ENCODE peak calls at places on chromosomes 12 and 14, in six cellular contexts. F is stomach; H is tibial artery; L is CD4-positive, CD25-positive, alpha-beta regulatory T cell; W is hepatocyte; A is Caco-2. M is an unnamed sample. For H3K4me1, the result is how much of the 10 kb centered on the place peaks cover.

GRCh38 chr12:25797335-25797863 is 161.1 kb upstream of the RASSF8 start:
- DNase-seq in F (no peak), H (no peak), L (no peak), W (no peak), A (no peak), M (no peak)

GRCh38 chr14:26887842-26888241 is 290.0 kb upstream of the NOVA1 start:
- DNase-seq in F (no peak), H (peak), L (no peak), W (no peak), A (no peak), M (no peak)

GRCh38 chr14:103696466-103697071 is 18.7 kb downstream of the XRCC3 start:
- DNase-seq in F (no peak), H (no peak), L (no peak), W (no peak), A (no peak), M (peak)

GRCh38 chr12:14454098-14454907 is 88.8 kb downstream of the ATF7IP start:
- DNase-seq in F (no peak), H (no peak), L (peak), W (peak), A (peak), M (no peak)

GRCh38 chr12:54004063-54004840 is 4.3 kb downstream of the HOXC9 start:
- DNase-seq in F (no peak), H (no peak), L (no peak), W (no peak), A (no peak), M (no peak)

GRCh38 chr12:88529531-88530488 is 50.5 kb downstream of the KITLG start:
- DNase-seq in F (no peak), H (no peak), L (no peak), W (no peak), A (no peak), M (no peak)

GRCh38 chr14:60356921-60357550 is 108.0 kb downstream of the PPM1A start:
- DNase-seq in F (no peak), H (no peak), L (no peak), W (no peak), A (no peak), M (no peak)

GRCh38 chr12:116820077-116820656 is 61.1 kb downstream of the HRK start:
- DNase-seq in F (no peak), H (no peak), L (no peak), W (no peak), A (no peak), M (no peak)

GRCh38 chr14:99247091-99247729 is 24.8 kb downstream of the BCL11B start:
- DNase-seq in F (no peak), H (no peak), L (no peak), W (no peak), A (no peak), M (no peak)

GRCh38 chr12:89134213-89134770 is 218.0 kb downstream of the DUSP6 start:
- DNase-seq in F (peak), H (no peak), L (no peak), W (no peak), A (no peak), M (no peak)

GRCh38 chr14:31950760-31951637 is 126.1 kb upstream of the ARHGAP5 start:
- DNase-seq in F (peak), H (peak), L (no peak), W (peak), A (no peak), M (no peak)

GRCh38 chr12:66620026-66620425 is 58.9 kb downstream of the GRIP1 start:
- DNase-seq in F (no peak), H (no peak), L (no peak), W (no peak), A (no peak), M (no peak)

GRCh38 chr12:126353604-126354003 is 1288.4 kb downstream of the AACS start:
- DNase-seq in F (no peak), H (no peak), L (no peak), W (no peak), A (no peak), M (no peak)

GRCh38 chr14:71119832-71120231 is 212.6 kb downstream of the PCNX1 start:
- DNase-seq in F (no peak), H (no peak), L (no peak), W (no peak), A (no peak), M (no peak)

GRCh38 chr14:99183716-99184115 is 88.3 kb downstream of the BCL11B start:
- DNase-seq in F (no peak), H (no peak), L (no peak), W (no peak), A (no peak), M (no peak)

GRCh38 chr14:99941211-99941610 is 124.0 kb upstream of the EVL start:
- DNase-seq in F (no peak), H (no peak), L (no peak), W (no peak), A (no peak), M (no peak)

GRCh38 chr14:99632410-99633035 is 12.4 kb upstream of the HHIPL1 start:
- DNase-seq in F (no peak), H (no peak), L (no peak), W (no peak), A (no peak), M (no peak)

GRCh38 chr12:78146365-78146772 is 315.7 kb downstream of the NAV3 start:
- DNase-seq in F (no peak), H (no peak), L (peak), W (peak), A (no peak), M (no peak)

GRCh38 chr12:126768517-126768916 is 1498.5 kb upstream of the TMEM132C start:
- DNase-seq in F (no peak), H (no peak), L (peak), W (no peak), A (no peak), M (no peak)

GRCh38 chr12:2248901-2249381 is 196.2 kb downstream of the CACNA1C start:
- DNase-seq in F (no peak), H (no peak), L (no peak), W (no peak), A (no peak), M (no peak)

GRCh38 chr12:58537278-58537677 is 383.0 kb downstream of the LRIG3 start:
- DNase-seq in F (no peak), H (no peak), L (no peak), W (no peak), A (peak), M (no peak)

GRCh38 chr12:89350661-89351488 is 1.4 kb downstream of the DUSP6 start:
- DNase-seq in F (no peak), H (no peak), L (peak), W (peak), A (peak), M (no peak)

GRCh38 chr12:132886529-132887477 is 602 bp downstream of the CHFR start:
- DNase-seq in F (peak), H (no peak), L (no peak), W (peak), A (peak), M (peak)

GRCh38 chr12:10406725-10407124 is 2.8 kb downstream of the KLRC4 start:
- DNase-seq in F (no peak), H (peak), L (no peak), W (no peak), A (no peak), M (peak)

GRCh38 chr12:115264605-115265004 is 580.6 kb upstream of the TBX3 start:
- DNase-seq in F (no peak), H (no peak), L (no peak), W (no peak), A (no peak), M (no peak)

GRCh38 chr14:95227279-95227860 is 70.0 kb upstream of the DICER1 start:
- DNase-seq in F (peak), H (no peak), L (no peak), W (peak), A (no peak), M (no peak)

GRCh38 chr12:110270125-110270962 is 10.7 kb upstream of the ATP2A2 start:
- DNase-seq in F (peak), H (no peak), L (no peak), W (peak), A (no peak), M (no peak)

GRCh38 chr14:92866181-92866752 is 56.7 kb upstream of the CHGA start:
- DNase-seq in F (no peak), H (no peak), L (no peak), W (no peak), A (no peak), M (no peak)

GRCh38 chr12:97944576-97944975 is 482.0 kb downstream of the RMST start:
- DNase-seq in F (no peak), H (no peak), L (no peak), W (no peak), A (no peak), M (no peak)

GRCh38 chr12:79983492-79983891 is 48.6 kb upstream of the PPP1R12A start:
- DNase-seq in F (no peak), H (no peak), L (no peak), W (no peak), A (no peak), M (no peak)

GRCh38 chr14:100547633-100548294 is 39.5 kb downstream of the BEGAIN start:
- DNase-seq in F (peak), H (peak), L (no peak), W (no peak), A (no peak), M (no peak)

GRCh38 chr14:31884776-31885379 is 192.2 kb upstream of the ARHGAP5 start:
- DNase-seq in F (no peak), H (no peak), L (no peak), W (no peak), A (no peak), M (no peak)

GRCh38 chr14:99538275-99538674 is 57.1 kb downstream of the CCNK start:
- DNase-seq in F (no peak), H (no peak), L (no peak), W (no peak), A (peak), M (no peak)

GRCh38 chr12:93019240-93019910 is 90.3 kb upstream of the EEA1 start:
- DNase-seq in F (no peak), H (no peak), L (no peak), W (no peak), A (no peak), M (no peak)

GRCh38 chr12:93019911-93020224 is 90.8 kb upstream of the EEA1 start:
- DNase-seq in F (peak), H (no peak), L (no peak), W (peak), A (no peak), M (no peak)

GRCh38 chr12:93016752-93017350 is 87.8 kb upstream of the EEA1 start:
- DNase-seq in F (no peak), H (no peak), L (no peak), W (no peak), A (no peak), M (no peak)

GRCh38 chr12:93020225-93020997 is 91.3 kb upstream of the EEA1 start:
- DNase-seq in F (peak), H (no peak), L (no peak), W (peak), A (peak), M (no peak)

GRCh38 chr12:93018610-93019009 is 89.5 kb upstream of the EEA1 start:
- DNase-seq in F (no peak), H (no peak), L (no peak), W (no peak), A (no peak), M (no peak)
- H3K4me1 ChIP-seq in F (under half), H (under half), L (under half), W (half or more), A (half or more), M (under half)

GRCh38 chr12:105993766-105994165 is 145.0 kb downstream of the NUAK1 start:
- DNase-seq in F (no peak), H (no peak), L (no peak), W (no peak), A (no peak), M (no peak)
- H3K4me1 ChIP-seq in F (under half), H (under half), L (under half), W (under half), A (under half), M (under half)

GRCh38 chr12:120687570-120688289 is 781 bp downstream of the MLEC start:
- DNase-seq in F (no peak), H (peak), L (peak), W (peak), A (peak), M (no peak)

GRCh38 chr12:120686690-120687569 is at the start of gene MLEC:
- DNase-seq in F (peak), H (peak), L (peak), W (peak), A (peak), M (peak)

GRCh38 chr12:120690083-120690450 is 3.1 kb downstream of the MLEC start:
- DNase-seq in F (no peak), H (no peak), L (no peak), W (no peak), A (no peak), M (no peak)

GRCh38 chr12:120689397-120690082 is 2.6 kb downstream of the MLEC start:
- DNase-seq in F (no peak), H (no peak), L (no peak), W (no peak), A (no peak), M (no peak)

DNA sequence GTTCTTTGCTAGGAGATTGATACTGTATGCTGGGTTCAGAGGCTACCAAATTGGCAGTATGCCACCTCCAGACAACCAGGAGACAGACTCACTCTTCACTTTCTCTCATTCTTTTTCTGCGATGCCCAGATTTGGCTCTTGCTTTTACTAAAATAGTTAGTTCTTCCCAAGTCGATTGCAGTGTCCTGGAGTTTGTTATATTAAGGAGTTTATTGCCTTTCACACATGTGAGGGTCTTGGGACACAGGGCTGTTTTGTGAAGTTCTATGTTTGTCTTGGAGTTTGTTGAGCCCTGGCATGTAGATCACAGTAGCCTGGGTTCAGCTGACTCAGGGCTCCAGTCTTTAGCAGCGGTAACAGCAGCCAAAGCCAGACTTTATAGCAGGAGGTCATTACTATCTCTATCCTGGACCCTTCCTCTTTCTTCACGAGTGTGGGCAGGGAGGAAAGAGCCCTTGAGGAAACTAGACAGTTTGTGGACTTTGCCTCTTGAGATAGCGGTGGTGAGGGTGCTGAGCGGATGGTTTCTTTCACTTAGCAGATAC is 1.6 kb downstream of the MLEC start:
- DNase-seq in F (no peak), H (no peak), L (no peak), W (peak), A (peak), M (no peak)
- H3K4me1 ChIP-seq in F (half or more), H (under half), L (under half), W (under half), A (under half), M (under half)

GRCh38 chr14:20934148-20934762 is 21.0 kb upstream of the RNASE2 start:
- DNase-seq in F (peak), H (no peak), L (no peak), W (peak), A (peak), M (no peak)

GRCh38 chr14:20935303-20935984 is 19.8 kb upstream of the RNASE2 start:
- DNase-seq in F (no peak), H (no peak), L (no peak), W (no peak), A (no peak), M (no peak)
- H3K4me1 ChIP-seq in F (under half), H (under half), L (under half), W (under half), A (under half), M (under half)

GRCh38 chr12:6386038-6386437 is 2.1 kb downstream of the LTBR start:
- DNase-seq in F (no peak), H (no peak), L (no peak), W (no peak), A (no peak), M (no peak)
- H3K4me1 ChIP-seq in F (under half), H (under half), L (under half), W (under half), A (under half), M (under half)

GRCh38 chr14:61560323-61560722 is 135.0 kb upstream of the HIF1A start:
- DNase-seq in F (no peak), H (no peak), L (no peak), W (peak), A (peak), M (no peak)

GRCh38 chr14:61561657-61562276 is 133.5 kb upstream of the HIF1A start:
- DNase-seq in F (peak), H (peak), L (no peak), W (peak), A (peak), M (peak)

GRCh38 chr14:61562321-61563161 is 132.8 kb upstream of the HIF1A start:
- DNase-seq in F (no peak), H (no peak), L (no peak), W (peak), A (no peak), M (no peak)

GRCh38 chr14:61559641-61560201 is 135.6 kb upstream of the HIF1A start:
- DNase-seq in F (no peak), H (no peak), L (no peak), W (peak), A (peak), M (no peak)

DNA sequence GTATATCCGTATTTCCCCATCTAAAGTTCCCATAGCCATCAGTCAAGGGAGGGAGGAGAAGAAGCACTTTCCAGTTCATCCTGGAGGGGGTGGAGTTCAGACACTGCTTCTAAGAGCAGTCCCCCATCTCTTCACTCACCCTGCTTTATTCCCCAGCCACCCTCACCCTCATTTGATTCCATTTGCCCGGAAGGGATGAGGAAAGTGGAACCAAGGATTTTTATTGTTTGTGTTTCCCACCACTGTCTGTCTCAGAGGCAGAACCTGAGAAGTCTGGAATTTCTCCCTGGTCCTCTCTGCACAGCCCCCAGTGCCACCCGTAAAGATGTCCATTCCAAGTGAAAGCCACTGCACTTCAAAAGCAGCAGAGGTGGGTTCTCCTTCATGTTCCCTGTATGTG is 134.2 kb upstream of the HIF1A start:
- DNase-seq in F (no peak), H (no peak), L (no peak), W (no peak), A (peak), M (no peak)
- H3K4me1 ChIP-seq in F (under half), H (under half), L (under half), W (half or more), A (under half), M (under half)

DNA sequence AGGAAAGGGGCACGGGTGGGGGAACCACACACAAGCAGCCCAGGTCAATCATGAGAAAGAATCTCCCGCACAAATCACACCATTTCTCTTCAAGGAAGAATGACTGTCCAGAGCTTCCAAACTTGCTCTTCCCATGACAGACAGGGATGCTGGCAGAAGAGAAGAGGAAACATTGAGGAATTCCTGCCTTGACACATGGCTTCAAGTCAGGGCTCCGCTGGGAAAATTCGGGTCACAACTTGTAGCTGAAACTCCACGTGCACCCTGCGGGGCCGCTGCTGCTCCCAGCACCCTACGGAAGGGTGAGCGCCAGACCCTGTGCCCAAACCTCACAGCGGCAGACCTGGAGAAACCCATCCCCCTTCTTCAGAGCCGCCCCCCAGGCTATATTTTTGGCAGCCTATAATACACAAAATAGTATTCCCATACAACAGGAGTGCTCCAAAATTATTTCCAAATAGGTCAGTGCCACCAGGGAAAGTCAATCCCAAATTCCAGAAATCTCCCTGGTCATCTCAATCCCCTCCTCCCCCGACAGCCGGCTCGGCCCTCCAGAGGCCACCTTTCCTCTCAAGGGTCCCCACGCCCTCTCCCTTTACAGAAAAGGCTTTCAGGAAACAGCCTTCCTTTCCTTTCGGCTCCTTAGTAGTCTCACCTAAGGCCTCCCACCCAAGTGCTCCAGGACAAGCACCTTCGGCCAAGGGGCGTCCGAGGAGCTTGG is 1.3 kb downstream of the TMEM132D start:
- DNase-seq in F (no peak), H (no peak), L (no peak), W (no peak), A (no peak), M (no peak)
- H3K4me1 ChIP-seq in F (under half), H (under half), L (under half), W (under half), A (under half), M (under half)

DNA sequence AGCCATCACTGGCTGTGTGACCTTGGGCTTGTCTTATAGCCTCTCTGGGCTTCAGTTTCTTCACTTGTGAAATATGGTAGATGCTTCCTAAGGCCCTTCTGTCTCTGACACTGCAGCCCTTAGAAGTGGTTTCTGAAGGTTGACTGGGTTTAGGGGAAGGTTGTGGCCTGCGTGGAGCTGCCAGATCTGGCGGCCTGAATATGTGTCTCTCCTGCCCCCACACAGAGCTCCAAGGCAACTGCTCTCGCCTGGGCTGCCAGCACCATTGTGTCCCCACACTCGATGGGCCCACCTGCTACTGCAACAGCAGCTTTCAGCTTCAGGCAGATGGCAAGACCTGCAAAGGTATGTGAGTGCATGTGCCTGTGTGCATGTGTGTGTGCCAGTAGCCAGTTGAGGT is 4.0 kb downstream of the LRP1-AS start:
- DNase-seq in F (no peak), H (no peak), L (no peak), W (no peak), A (no peak), M (no peak)
- H3K4me1 ChIP-seq in F (under half), H (under half), L (under half), W (under half), A (under half), M (under half)

GRCh38 chr14:80956922-80957321 is 1.5 kb downstream of the TSHR start:
- DNase-seq in F (no peak), H (peak), L (peak), W (no peak), A (no peak), M (no peak)
- H3K4me1 ChIP-seq in F (under half), H (under half), L (half or more), W (under half), A (under half), M (under half)

M was measured in ascending aorta.